ENCODE peak calls at places on chromosomes 6 and 20, in eight cellular contexts. Z is psoas muscle, H is IMR-90, Q is hepatocyte, U is astrocyte, D is transverse colon, E is GM23338, X is upper lobe of right lung. C is an unnamed sample.

GRCh38 chr6:150377211-150377781 is 8.5 kb downstream of the IYD start:
- DNase-seq in Q (no peak), U (peak; percentile 25), Z (no peak), E (peak; percentile 6), X (no peak), H (no peak), D (no peak), C (peak; percentile 66)

GRCh38 chr6:130655586-130655985 is 171.6 kb upstream of the SMLR1 start:
- DNase-seq in Q (no peak), X (no peak), U (peak; percentile 57), D (no peak), Z (no peak), H (peak; percentile 11), E (no peak), C (no peak)

GRCh38 chr20:38321959-38322598 is 18.1 kb downstream of the BPI start:
- DNase-seq in Q (peak; percentile 79), U (peak; percentile 31), H (peak; percentile 73), E (peak; percentile 75), Z (no peak), D (no peak), X (no peak), C (no peak)

GRCh38 chr20:19726126-19726525 is 31.9 kb upstream of the RIN2 start:
- DNase-seq in H (peak; percentile 34), E (no peak), U (peak; percentile 38), X (no peak), Q (no peak), D (no peak), Z (no peak), C (no peak)

GRCh38 chr6:144415014-144415413 is 129.9 kb downstream of the UTRN start:
- DNase-seq in H (peak; percentile 90), D (no peak), U (peak; percentile 84), Q (peak; percentile 21), E (no peak), Z (no peak), X (no peak), C (peak; percentile 44)

GRCh38 chr6:133953634-133954415 is 801 bp downstream of the TBPL1 start:
- DNase-seq in D (no peak), Z (no peak), U (no peak), H (no peak), Q (peak; percentile 14), X (no peak), E (peak; percentile 34), C (no peak)

GRCh38 chr20:63622732-63623131 is 4.2 kb downstream of the GMEB2 start:
- DNase-seq in U (no peak), X (no peak), Z (no peak), D (no peak), Q (no peak), H (no peak), E (no peak), C (no peak)

GRCh38 chr6:44697333-44697732 is 309.8 kb downstream of the CDC5L start:
- DNase-seq in H (no peak), Z (no peak), D (no peak), U (no peak), X (no peak), Q (no peak), E (peak; percentile 33), C (no peak)

GRCh38 chr6:146337376-146337775 is 206.3 kb upstream of the RAB32 start:
- DNase-seq in X (no peak), Q (no peak), E (no peak), H (no peak), Z (no peak), U (no peak), D (no peak), C (no peak)

GRCh38 chr6:157548635-157549467 is 167.9 kb downstream of the ZDHHC14 start:
- DNase-seq in H (no peak), E (no peak), X (no peak), U (no peak), Z (no peak), D (peak; percentile 28), Q (no peak), C (no peak)

GRCh38 chr6:17938885-17939284 is 48.5 kb downstream of the KIF13A start:
- DNase-seq in Z (no peak), E (no peak), U (peak; percentile 18), D (no peak), H (peak; percentile 81), Q (peak; percentile 14), X (no peak), C (no peak)

GRCh38 chr6:53793318-53793975 is 1.4 kb upstream of the LRRC1 start:
- DNase-seq in X (peak; percentile 70), Z (peak; percentile 20), U (peak; percentile 61), H (peak; percentile 61), D (peak; percentile 70), E (peak; percentile 69), Q (peak; percentile 90), C (no peak)

GRCh38 chr6:149935246-149935645 is 6.6 kb upstream of the ULBP2 start:
- DNase-seq in D (no peak), E (no peak), X (no peak), Z (no peak), Q (no peak), H (peak; percentile 34), U (no peak), C (no peak)

GRCh38 chr20:47927385-47927851 is 142.1 kb upstream of the SULF2 start:
- DNase-seq in H (peak; percentile 21), Q (no peak), E (no peak), X (no peak), D (no peak), U (peak; percentile 65), Z (no peak), C (no peak)

GRCh38 chr6:11458509-11458908 is 79.0 kb upstream of the TMEM170B start:
- DNase-seq in E (no peak), Q (no peak), D (no peak), Z (no peak), X (no peak), H (no peak), U (no peak), C (no peak)

GRCh38 chr6:122641818-122642217 is 31.6 kb downstream of the PKIB start:
- DNase-seq in Z (no peak), X (no peak), E (no peak), U (no peak), H (no peak), D (no peak), Q (no peak), C (no peak)

GRCh38 chr6:160960839-160961238 is 30.7 kb upstream of the MAP3K4 start:
- DNase-seq in X (no peak), Z (no peak), H (no peak), E (no peak), U (no peak), D (no peak), Q (no peak), C (no peak)

GRCh38 chr6:158996863-158997262 is 3.1 kb downstream of the RSPH3 start:
- DNase-seq in Q (no peak), Z (no peak), H (no peak), E (no peak), U (no peak), X (no peak), D (no peak), C (no peak)

GRCh38 chr6:24358219-24358821 is 461 bp upstream of the DCDC2 start:
- DNase-seq in H (no peak), X (no peak), Z (no peak), U (no peak), E (no peak), D (no peak), Q (no peak), C (no peak)

GRCh38 chr6:105424177-105424783 is 21.4 kb upstream of the PREP start:
- DNase-seq in X (no peak), Z (peak; percentile 21), U (peak; percentile 26), D (peak; percentile 55), Q (peak; percentile 69), E (peak; percentile 86), H (peak; percentile 63), C (no peak)

GRCh38 chr6:158219229-158219628 is 51.1 kb downstream of the GTF2H5 start:
- DNase-seq in D (peak; percentile 13), Q (peak; percentile 48), H (peak; percentile 96), Z (no peak), X (no peak), U (peak; percentile 72), E (no peak), C (peak; percentile 55)

GRCh38 chr6:10465633-10466499 is 51.0 kb upstream of the TFAP2A start:
- DNase-seq in X (no peak), D (no peak), Q (peak; percentile 76), H (peak; percentile 28), U (no peak), Z (no peak), E (peak; percentile 93), C (no peak)

GRCh38 chr6:55957961-55958422 is 82.6 kb upstream of the BMP5 start:
- DNase-seq in Z (no peak), X (no peak), E (no peak), H (peak; percentile 33), Q (no peak), D (no peak), U (peak; percentile 22), C (no peak)

GRCh38 chr20:346033-346639 is 775 bp upstream of the NRSN2 start:
- DNase-seq in U (no peak), Z (no peak), E (no peak), X (no peak), D (no peak), H (no peak), Q (no peak), C (no peak)

GRCh38 chr20:56411759-56412472 is at the start of gene CASS4:
- DNase-seq in Z (no peak), X (no peak), U (peak; percentile 93), Q (peak; percentile 26), E (no peak), D (no peak), H (peak; percentile 89), C (no peak)
- H3K4me3 ChIP-seq in Z (peak within 1 kb of the TSS; percentile 26), X (peak within 1 kb of the TSS; percentile 49), U (peak within 1 kb of the TSS; percentile 48), Q (no peak within 1 kb of the TSS), E (no peak within 1 kb of the TSS), D (peak within 1 kb of the TSS; percentile 4), H (peak within 1 kb of the TSS; percentile 47), C (no peak within 1 kb of the TSS)

GRCh38 chr20:49360242-49360968 is 82.5 kb upstream of the ZNFX1 start:
- DNase-seq in X (no peak), U (no peak), E (no peak), D (no peak), H (no peak), Z (no peak), Q (no peak), C (no peak)
- H3K36me3 ChIP-seq in X (no peaks in the 10 kb centered on the region), U (no peaks in the 10 kb centered on the region), E (no peaks in the 10 kb centered on the region), D (no peaks in the 10 kb centered on the region), H (no peaks in the 10 kb centered on the region), Z (no peaks in the 10 kb centered on the region), Q (no peaks in the 10 kb centered on the region), C (no peaks in the 10 kb centered on the region)

GRCh38 chr6:30832864-30833263 is 51.5 kb upstream of the DDR1 start:
- DNase-seq in X (no peak), Q (no peak), D (no peak), Z (no peak), E (no peak), H (no peak), U (no peak), C (no peak)
- TF ChIP-seq CTCF in X (no peak), Q (no peak), D (no peak), Z (no peak), E (no peak), H (no peak), U (no peak), C (no peak)

DNA sequence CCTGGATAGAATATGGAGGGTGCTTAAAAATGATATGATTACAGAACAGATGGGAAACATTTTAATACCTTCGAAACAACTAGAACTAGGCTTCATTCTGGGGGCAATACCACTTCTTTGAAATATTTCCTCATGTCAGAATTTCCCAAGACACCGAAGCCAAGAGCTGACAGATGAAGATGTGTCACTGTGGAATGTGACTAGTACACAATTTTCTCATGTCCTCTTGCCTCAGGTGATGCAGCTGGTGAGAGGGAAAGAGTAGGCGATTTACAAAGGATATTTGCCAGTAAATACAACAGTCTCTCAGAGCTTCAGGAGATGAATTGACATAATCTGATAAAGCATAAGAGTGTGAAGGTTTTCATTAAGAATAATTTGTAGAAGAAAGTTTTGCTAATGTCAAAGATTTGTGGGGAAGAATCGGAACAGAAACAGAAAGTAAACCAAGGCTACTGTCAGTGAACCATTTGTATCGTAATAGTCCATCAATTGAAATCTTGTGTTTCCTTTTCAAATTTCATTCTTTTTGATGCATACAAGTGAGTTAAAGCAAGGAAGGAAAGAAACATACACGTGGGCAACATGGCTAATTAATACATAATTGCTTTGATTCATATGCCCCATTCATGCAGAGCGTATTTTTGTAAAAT is 164.7 kb upstream of the CCN2 start:
- DNase-seq in Q (no peak), E (no peak), U (no peak), Z (no peak), H (peak; percentile 33), X (no peak), D (no peak), C (no peak)
- H3K4me3 ChIP-seq in Q (no peak overlapping the region), E (no peak overlapping the region), U (no peak overlapping the region), Z (peak overlapping the region; percentile 21), H (peak overlapping the region; percentile 35), X (peak overlapping the region; percentile 42), D (no peak overlapping the region), C (no peak overlapping the region)

C was measured in kidney epithelial cell.